ENCODE peak calls at places on chromosomes 6 and 20, in six cellular contexts. O is CD4-positive, alpha-beta T cell; G is effector memory CD4-positive, alpha-beta T cell; U is stomach; F is brain microvascular endothelial cell; Z is aorta. T is an unnamed sample.
A peak's percentile ranks its signal among the peaks of the same experiment; 100 is the strongest.

GRCh38 chr6:108002365-108003221 is 44.6 kb upstream of the SEC63 start:
- DNase-seq in Z (peak; percentile 62), F (peak; percentile 11), O (no peak), U (peak; percentile 31), G (no peak), T (no peak)

GRCh38 chr20:33647603-33648395 is 14.3 kb upstream of the C20orf144 start:
- DNase-seq in O (no peak), F (peak; percentile 74), G (no peak), U (peak; percentile 59), Z (peak; percentile 62), T (no peak)

GRCh38 chr6:111052171-111052570 is 35.1 kb upstream of the SLC16A10 start:
- DNase-seq in G (no peak), U (no peak), F (no peak), Z (no peak), O (no peak), T (no peak)

GRCh38 chr6:227074-227782 is 65.1 kb upstream of the DUSP22 start:
- DNase-seq in U (no peak), G (no peak), O (no peak), F (peak; percentile 8), Z (no peak), T (no peak)

GRCh38 chr20:25739615-25740320 is 43.1 kb upstream of the ZNF337 start:
- DNase-seq in F (peak; percentile 54), U (no peak), G (no peak), Z (no peak), O (no peak), T (peak; percentile 52)

GRCh38 chr6:72084992-72085569 is 198.7 kb downstream of the RIMS1 start:
- DNase-seq in Z (no peak), O (no peak), U (no peak), G (no peak), F (no peak), T (no peak)

GRCh38 chr6:140979642-140980091 is 1153.1 kb upstream of the GJE1 start:
- DNase-seq in G (no peak), Z (peak; percentile 62), F (peak; percentile 96), O (no peak), U (no peak), T (no peak)

GRCh38 chr20:17967595-17968365 is 814 bp downstream of the SNX5 start:
- DNase-seq in O (no peak), G (no peak), F (no peak), Z (no peak), U (peak; percentile 30), T (no peak)

GRCh38 chr6:108760158-108761050 is 87.8 kb upstream of the ARMC2 start:
- DNase-seq in U (no peak), F (peak; percentile 35), G (no peak), Z (no peak), O (no peak), T (no peak)

GRCh38 chr6:64299176-64299575 is 663.6 kb downstream of the PHF3 start:
- DNase-seq in Z (no peak), U (no peak), O (no peak), G (no peak), F (no peak), T (no peak)

GRCh38 chr20:34922654-34923381 is 32.8 kb downstream of the GSS start:
- DNase-seq in O (no peak), G (no peak), F (peak; percentile 53), U (peak; percentile 42), Z (no peak), T (no peak)

GRCh38 chr6:32814145-32814544 is 2.7 kb downstream of the HLA-DOB start:
- DNase-seq in O (no peak), G (no peak), Z (no peak), U (no peak), F (no peak), T (no peak)

GRCh38 chr6:137494967-137495595 is 887 bp upstream of the OLIG3 start:
- DNase-seq in O (no peak), G (no peak), F (no peak), U (no peak), Z (no peak), T (no peak)

GRCh38 chr6:152642578-152643375 is 5.6 kb upstream of the SYNE1 start:
- DNase-seq in G (no peak), U (peak; percentile 78), F (peak; percentile 53), O (no peak), Z (peak; percentile 61), T (peak; percentile 34)

GRCh38 chr6:170371588-170371987 is 65.0 kb downstream of the FAM120B start:
- DNase-seq in U (no peak), G (no peak), O (no peak), F (no peak), Z (no peak), T (no peak)

GRCh38 chr6:45899683-45899946 is 116.0 kb downstream of the CLIC5 start:
- DNase-seq in O (no peak), F (no peak), G (no peak), U (no peak), Z (no peak), T (no peak)

GRCh38 chr6:45902984-45903383 is 112.7 kb downstream of the CLIC5 start:
- DNase-seq in U (no peak), Z (no peak), F (no peak), O (no peak), G (no peak), T (no peak)

GRCh38 chr6:45901777-45902650 is 113.6 kb downstream of the CLIC5 start:
- DNase-seq in F (no peak), G (no peak), O (no peak), U (no peak), Z (no peak), T (no peak)

GRCh38 chr6:45898941-45899682 is 116.5 kb downstream of the CLIC5 start:
- DNase-seq in Z (no peak), U (no peak), G (no peak), O (no peak), F (no peak), T (no peak)

DNA sequence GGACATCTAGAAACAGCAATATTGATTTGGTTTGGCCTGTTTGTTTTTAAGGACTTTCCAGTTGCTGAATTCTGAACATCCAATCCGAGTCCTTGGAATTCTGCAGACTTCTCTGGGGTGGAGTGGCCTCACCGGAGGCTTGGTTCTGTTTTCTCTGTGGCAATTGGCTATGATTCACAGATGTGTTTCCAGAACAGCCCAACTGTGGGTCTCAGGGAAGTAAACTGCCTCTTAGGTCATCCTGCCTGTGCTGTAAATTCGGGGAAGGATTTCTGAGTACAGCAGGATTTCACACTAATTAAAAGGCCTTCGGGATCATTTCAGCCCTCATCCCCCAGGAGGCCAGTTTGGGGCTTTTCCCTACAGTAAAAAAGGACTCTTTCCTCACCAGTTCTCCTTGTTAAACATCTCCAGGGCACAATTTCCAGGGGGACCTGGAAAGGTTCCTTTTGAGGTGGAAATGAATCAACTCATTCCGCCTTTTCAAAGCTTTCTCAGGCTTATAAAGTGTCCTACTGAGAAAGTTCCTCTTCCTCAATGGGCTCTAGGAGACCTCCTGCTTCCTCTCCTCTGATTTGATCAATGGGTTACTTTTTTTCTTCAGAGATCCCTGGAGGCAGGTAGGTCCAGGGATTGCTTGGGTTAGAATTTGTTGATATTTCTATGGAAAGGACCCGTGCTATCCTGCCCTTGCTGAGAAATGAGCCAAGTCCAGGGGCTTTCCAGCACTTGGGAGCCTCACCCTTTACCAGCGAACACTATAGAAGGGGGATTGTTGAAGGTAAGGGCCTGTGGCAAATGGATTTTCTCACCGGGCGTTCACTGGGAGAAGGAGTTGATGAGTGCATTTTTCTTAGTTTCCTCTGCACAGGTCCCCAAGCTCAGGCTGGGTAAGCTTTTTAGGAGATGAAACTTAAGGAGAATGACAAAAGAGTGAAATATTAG is 114.6 kb downstream of the CLIC5 start:
- DNase-seq in U (no peak), Z (no peak), G (no peak), O (no peak), F (peak; percentile 31), T (no peak)
- H3K27ac ChIP-seq in U (no peak overlapping the region), Z (no peak overlapping the region), G (no peak overlapping the region), O (no peak overlapping the region), F (no peak overlapping the region), T (no peak overlapping the region)

GRCh38 chr6:11585426-11586016 is 48.0 kb downstream of the TMEM170B start:
- DNase-seq in U (no peak), Z (no peak), F (peak; percentile 70), O (no peak), G (no peak), T (no peak)
- H3K27ac ChIP-seq in U (no peak overlapping the region), Z (no peak overlapping the region), F (peak overlapping the region; percentile 94), O (no peak overlapping the region), G (no peak overlapping the region), T (no peak overlapping the region)

GRCh38 chr20:19897891-19898290 is 119.3 kb upstream of the NAA20 start:
- DNase-seq in O (no peak), F (no peak), G (no peak), U (no peak), Z (no peak), T (no peak)

GRCh38 chr20:19903168-19903676 is 113.9 kb upstream of the NAA20 start:
- DNase-seq in Z (peak; percentile 69), F (peak; percentile 43), O (no peak), G (no peak), U (peak; percentile 44), T (no peak)

GRCh38 chr20:19895761-19896160 is 121.4 kb upstream of the NAA20 start:
- DNase-seq in Z (no peak), G (no peak), O (no peak), F (no peak), U (no peak), T (no peak)

GRCh38 chr20:19901226-19901625 is 115.9 kb upstream of the NAA20 start:
- DNase-seq in Z (no peak), O (no peak), F (no peak), G (no peak), U (no peak), T (no peak)
- H3K27ac ChIP-seq in Z (no peak overlapping the region), O (no peak overlapping the region), F (no peak overlapping the region), G (no peak overlapping the region), U (no peak overlapping the region), T (no peak overlapping the region)

GRCh38 chr6:56246941-56247653 is at the start of gene COL21A1:
- DNase-seq in Z (peak; percentile 85), O (no peak), G (no peak), F (no peak), U (no peak), T (no peak)
- H3K27ac ChIP-seq in Z (peak within 1 kb of the TSS; percentile 78), O (no peak within 1 kb of the TSS), G (no peak within 1 kb of the TSS), F (no peak within 1 kb of the TSS), U (peak within 1 kb of the TSS; percentile 68), T (no peak within 1 kb of the TSS)

DNA sequence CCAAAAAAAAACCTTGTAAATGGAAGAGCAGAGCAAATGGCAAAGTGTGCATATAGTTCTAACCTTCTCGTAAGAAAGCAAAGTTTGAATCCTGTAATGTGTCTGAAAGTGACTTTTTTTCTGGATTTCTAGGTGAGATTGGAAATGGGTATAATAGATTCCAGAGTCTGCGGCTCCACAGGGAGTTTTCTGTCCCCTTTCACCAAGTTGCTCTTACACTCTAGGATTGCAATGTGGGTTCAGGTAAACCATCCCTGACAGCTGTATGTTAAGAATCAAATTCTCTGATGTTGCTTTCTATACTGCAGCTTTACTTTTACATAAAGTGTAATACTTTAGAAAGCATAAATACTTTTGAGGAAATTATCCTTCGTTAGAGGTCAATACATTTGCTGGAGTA is 260.1 kb downstream of the PRL start:
- DNase-seq in O (no peak), G (no peak), U (no peak), Z (no peak), F (no peak), T (no peak)
- H3K27ac ChIP-seq in O (no peak overlapping the region), G (no peak overlapping the region), U (no peak overlapping the region), Z (no peak overlapping the region), F (no peak overlapping the region), T (no peak overlapping the region)

GRCh38 chr20:706366-706885 is 30.8 kb upstream of the SCRT2 start:
- DNase-seq in Z (no peak), U (no peak), O (no peak), G (no peak), F (no peak), T (no peak)
- H3K27ac ChIP-seq in Z (no peak overlapping the region), U (no peak overlapping the region), O (no peak overlapping the region), G (no peak overlapping the region), F (no peak overlapping the region), T (no peak overlapping the region)